ENCODE peak calls at places on chromosomes 5 and 9, in four cellular contexts. F, I, L and M are unnamed samples.

GRCh38 chr9:117359910-117360309 is 54.9 kb downstream of the ASTN2 start:
- DNase-seq in I (no peak), F (no peak), L (no peak), M (no peak)

GRCh38 chr5:159552751-159553150 is 222.5 kb upstream of the IL12B start:
- DNase-seq in F (no peak), L (no peak), I (no peak), M (no peak)

GRCh38 chr5:169706758-169707450 is 69.8 kb downstream of the DOCK2 start:
- DNase-seq in F (no peak), I (no peak), L (peak; percentile 23), M (no peak)

GRCh38 chr5:10452768-10453331 is 11.2 kb downstream of the ROPN1L start:
- DNase-seq in I (no peak), F (peak; percentile 55), L (peak; percentile 80), M (peak; percentile 73)

GRCh38 chr5:62111428-62111827 is 194.6 kb upstream of the KIF2A start:
- DNase-seq in I (no peak), L (no peak), F (no peak), M (no peak)

GRCh38 chr5:151699071-151699901 is 12.6 kb upstream of the SPARC start:
- DNase-seq in L (no peak), I (no peak), F (peak; percentile 52), M (no peak)

GRCh38 chr5:132195727-132196126 is 31.9 kb downstream of the P4HA2 start:
- DNase-seq in L (no peak), I (no peak), F (no peak), M (no peak)

GRCh38 chr5:32051796-32052195 is 122.3 kb downstream of the GOLPH3 start:
- DNase-seq in I (no peak), F (no peak), L (no peak), M (no peak)

GRCh38 chr5:9057406-9058000 is 488.4 kb downstream of the SEMA5A start:
- DNase-seq in F (no peak), L (no peak), I (no peak), M (no peak)

GRCh38 chr5:31106742-31107546 is 86.5 kb upstream of the CDH6 start:
- DNase-seq in I (no peak), L (no peak), F (no peak), M (no peak)

GRCh38 chr9:33297455-33297854 is 7.1 kb downstream of the NFX1 start:
- DNase-seq in L (peak; percentile 60), I (no peak), F (no peak), M (no peak)

GRCh38 chr5:173628501-173628900 is 12.1 kb upstream of the BOD1 start:
- DNase-seq in L (no peak), I (no peak), F (no peak), M (no peak)

GRCh38 chr9:130498298-130498917 is 53.6 kb downstream of the ASS1 start:
- DNase-seq in L (peak; percentile 54), I (no peak), F (peak; percentile 26), M (no peak)

GRCh38 chr5:176816043-176816745 is 5.8 kb downstream of the UNC5A start:
- DNase-seq in L (no peak), I (no peak), F (no peak), M (no peak)

GRCh38 chr5:135493406-135494180 is 41.4 kb upstream of the TIFAB start:
- DNase-seq in F (no peak), L (no peak), I (no peak), M (no peak)

GRCh38 chr5:2017540-2018389 is 135.0 kb upstream of the IRX4 start:
- DNase-seq in I (peak; percentile 51), L (peak; percentile 59), F (peak; percentile 8), M (peak; percentile 42)

GRCh38 chr5:77157732-77158532 is 52.5 kb upstream of the PDE8B start:
- DNase-seq in F (no peak), L (no peak), I (no peak), M (no peak)

GRCh38 chr5:141845371-141845821 is 32.8 kb downstream of the PCDH1 start:
- DNase-seq in I (peak; percentile 63), L (peak; percentile 78), F (no peak), M (peak; percentile 30)

GRCh38 chr5:5667136-5667554 is 244.7 kb downstream of the ICE1 start:
- DNase-seq in F (no peak), L (no peak), I (no peak), M (no peak)

GRCh38 chr5:37875051-37875787 is 35.4 kb upstream of the GDNF start:
- DNase-seq in F (no peak), I (no peak), L (no peak), M (no peak)

DNA sequence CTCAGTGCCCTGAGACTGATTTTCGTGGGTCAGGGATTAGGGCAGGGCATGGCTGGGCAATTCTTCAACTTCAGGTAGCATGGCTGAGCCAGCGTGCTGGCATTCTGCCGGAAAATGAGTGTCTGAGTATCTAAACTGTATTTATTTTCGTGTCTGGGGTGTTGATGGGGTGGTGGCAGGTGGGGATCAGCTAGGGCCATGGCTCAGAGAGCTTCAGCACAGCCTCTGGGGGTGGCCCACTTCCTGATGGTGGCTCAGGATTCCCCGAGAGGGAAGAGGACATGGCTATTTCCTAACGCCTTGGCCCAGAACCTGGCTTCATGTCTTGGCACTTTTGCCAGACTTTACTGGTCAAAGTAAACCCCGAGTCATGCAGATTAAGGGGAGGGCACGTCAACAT is 260.5 kb downstream of the GADD45G start:
- DNase-seq in F (no peak), I (no peak), L (no peak), M (no peak)
- TF ChIP-seq ELF4 in F (no peak), I (no peak), L (no peak), M (no peak)

GRCh38 chr9:18489861-18490260 is 15.9 kb downstream of the ADAMTSL1 start:
- DNase-seq in L (no peak), I (no peak), F (no peak), M (no peak)
- TF ChIP-seq ELF4 in L (no peak), I (no peak), F (no peak), M (no peak)

GRCh38 chr9:97502984-97503861 is 1.8 kb downstream of the TMOD1 start:
- DNase-seq in F (no peak), L (peak; percentile 97), I (peak; percentile 28), M (no peak)

GRCh38 chr9:97501177-97501971 is at the start of gene TMOD1:
- DNase-seq in I (peak; percentile 73), F (peak; percentile 35), L (peak; percentile 86), M (peak; percentile 89)

GRCh38 chr9:97503862-97504210 is 2.4 kb downstream of the TMOD1 start:
- DNase-seq in L (no peak), F (no peak), I (no peak), M (no peak)

GRCh38 chr9:97501972-97502221 is 431 bp downstream of the TMOD1 start:
- DNase-seq in F (no peak), L (no peak), I (no peak), M (no peak)

GRCh38 chr9:97502222-97502983 is 937 bp downstream of the TMOD1 start:
- DNase-seq in L (peak; percentile 41), F (no peak), I (peak; percentile 39), M (no peak)
- TF ChIP-seq ELF4 in L (no peak), F (no peak), I (no peak), M (no peak)

GRCh38 chr5:143812085-143812705 is at the start of gene HMHB1:
- DNase-seq in I (no peak), F (no peak), L (no peak), M (no peak)
- TF ChIP-seq ELF4 in I (no peak), F (no peak), L (no peak), M (no peak)

GRCh38 chr5:190366-191035 is 794 bp upstream of the LRRC14B start:
- DNase-seq in I (no peak), L (no peak), F (no peak), M (no peak)

GRCh38 chr5:187617-188451 is 3.5 kb upstream of the LRRC14B start:
- DNase-seq in L (no peak), F (no peak), I (no peak), M (no peak)

GRCh38 chr5:189976-190365 is 1.3 kb upstream of the LRRC14B start:
- DNase-seq in L (no peak), F (no peak), I (no peak), M (no peak)

GRCh38 chr5:188488-189481 is 2.5 kb upstream of the LRRC14B start:
- DNase-seq in I (peak; percentile 94), L (peak; percentile 92), F (peak; percentile 77), M (peak; percentile 93)

GRCh38 chr5:189486-189885 is 1.8 kb upstream of the LRRC14B start:
- DNase-seq in L (no peak), I (no peak), F (no peak), M (no peak)
- TF ChIP-seq ELF4 in L (no peak), I (no peak), F (no peak), M (no peak)

GRCh38 chr9:127788337-127789011 is 2.6 kb downstream of the CDK9 start:
- DNase-seq in I (no peak), L (no peak), F (no peak), M (no peak)
- TF ChIP-seq ELF4 in I (no peak), L (no peak), F (no peak), M (no peak)

DNA sequence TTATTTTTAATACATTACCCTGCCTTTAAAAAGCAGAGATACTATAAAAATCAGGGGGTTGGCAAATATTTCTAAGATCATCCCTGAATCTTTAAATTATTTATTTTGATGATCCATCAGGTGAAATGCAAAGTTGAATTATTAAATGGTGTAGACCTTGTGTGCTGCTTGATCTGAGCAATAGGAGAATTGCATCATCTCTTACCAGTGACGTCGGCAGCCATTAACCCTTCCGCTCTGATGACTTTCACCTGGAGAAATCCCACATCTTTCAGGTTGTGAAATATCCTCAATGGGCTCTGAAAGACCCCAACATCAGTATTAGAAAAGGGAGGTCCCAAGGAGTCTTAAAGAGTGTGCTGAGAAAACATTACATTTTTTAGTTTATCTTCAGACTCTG is 270.2 kb downstream of the SLF1 start:
- DNase-seq in L (no peak), F (no peak), I (no peak), M (no peak)
- TF ChIP-seq ELF4 in L (no peak), F (no peak), I (no peak), M (no peak)